ENCODE peak calls at places on chromosomes 16 and 17, in six cellular contexts. N, X, W, J, I and K are unnamed samples.

GRCh38 chr16:89574681-89575246 is 794 bp upstream of the CPNE7 start:
- DNase-seq in N (peak; percentile 79), X (no peak), W (no peak), J (peak; percentile 61), I (peak; percentile 53), K (no peak)

GRCh38 chr17:61307905-61308886 is 91.4 kb upstream of the TBX2 start:
- DNase-seq in N (no peak), X (peak; percentile 98), W (peak; percentile 99), J (peak; percentile 99), I (no peak), K (no peak)

GRCh38 chr17:14058051-14058450 is 11.3 kb upstream of the COX10 start:
- DNase-seq in N (no peak), X (no peak), W (no peak), J (peak; percentile 49), I (no peak), K (no peak)

GRCh38 chr17:78818932-78819331 is 21.7 kb downstream of the USP36 start:
- DNase-seq in N (no peak), X (no peak), W (no peak), J (no peak), I (no peak), K (no peak)

GRCh38 chr17:1011138-1011537 is 14.2 kb downstream of the TIMM22 start:
- DNase-seq in N (no peak), X (no peak), W (no peak), J (no peak), I (no peak), K (no peak)

GRCh38 chr17:55421179-55421934 is at the start of gene MMD:
- DNase-seq in N (no peak), X (no peak), W (no peak), J (no peak), I (peak; percentile 83), K (no peak)

GRCh38 chr16:80580109-80580832 is 39.5 kb downstream of the DYNLRB2 start:
- DNase-seq in N (no peak), X (no peak), W (no peak), J (peak; percentile 45), I (no peak), K (no peak)

GRCh38 chr17:61314368-61315078 is 85.1 kb upstream of the TBX2 start:
- DNase-seq in N (no peak), X (no peak), W (no peak), J (peak; percentile 60), I (no peak), K (no peak)

GRCh38 chr16:85290626-85291301 is 178.5 kb upstream of the CIBAR2 start:
- DNase-seq in N (no peak), X (no peak), W (no peak), J (no peak), I (no peak), K (no peak)

DNA sequence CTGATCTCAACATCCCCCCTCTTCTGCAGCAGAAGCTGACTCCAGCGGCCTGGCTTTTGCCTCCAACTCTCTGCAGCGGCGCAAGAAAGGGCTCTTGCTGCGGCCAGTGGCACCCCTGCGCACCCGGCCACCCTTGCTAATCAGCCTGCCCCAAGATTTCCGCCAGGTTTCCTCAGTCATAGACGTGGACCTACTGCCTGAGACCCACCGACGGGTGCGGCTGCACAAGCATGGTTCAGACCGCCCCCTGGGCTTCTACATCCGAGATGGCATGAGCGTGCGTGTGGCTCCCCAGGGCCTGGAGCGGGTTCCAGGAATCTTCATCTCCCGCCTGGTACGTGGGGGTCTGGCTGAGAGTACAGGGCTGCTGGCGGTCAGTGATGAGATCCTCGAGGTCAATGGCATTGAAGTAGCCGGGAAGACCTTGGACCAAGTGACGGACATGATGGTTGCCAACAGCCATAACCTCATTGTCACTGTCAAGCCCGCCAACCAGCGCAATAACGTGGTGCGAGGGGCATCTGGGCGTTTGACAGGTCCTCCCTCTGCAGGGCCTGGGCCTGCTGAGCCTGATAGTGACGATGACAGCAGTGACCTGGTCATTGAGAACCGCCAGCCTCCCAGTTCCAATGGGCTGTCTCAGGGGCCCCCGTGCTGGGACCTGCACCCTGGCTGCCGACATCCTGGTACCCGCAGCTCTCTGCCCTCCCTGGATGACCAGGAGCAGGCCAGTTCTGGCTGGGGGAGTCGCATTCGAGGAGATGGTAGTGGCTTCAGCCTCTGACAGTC is 1.3 kb downstream of the PARD6A start:
- DNase-seq in N (no peak), X (no peak), W (no peak), J (no peak), I (no peak), K (no peak)
- H3K4me3 ChIP-seq in N (no peak overlapping the region), X (no peak overlapping the region), W (no peak overlapping the region), J (no peak overlapping the region), I (no peak overlapping the region), K (peak overlapping the region; percentile 97)

GRCh38 chr16:69922200-69922599 is 28.9 kb upstream of the CLEC18A start:
- DNase-seq in N (no peak), X (no peak), W (no peak), J (no peak), I (no peak), K (no peak)
- H3K4me3 ChIP-seq in N (no peak overlapping the region), X (no peak overlapping the region), W (no peak overlapping the region), J (no peak overlapping the region), I (no peak overlapping the region), K (no peak overlapping the region)

DNA sequence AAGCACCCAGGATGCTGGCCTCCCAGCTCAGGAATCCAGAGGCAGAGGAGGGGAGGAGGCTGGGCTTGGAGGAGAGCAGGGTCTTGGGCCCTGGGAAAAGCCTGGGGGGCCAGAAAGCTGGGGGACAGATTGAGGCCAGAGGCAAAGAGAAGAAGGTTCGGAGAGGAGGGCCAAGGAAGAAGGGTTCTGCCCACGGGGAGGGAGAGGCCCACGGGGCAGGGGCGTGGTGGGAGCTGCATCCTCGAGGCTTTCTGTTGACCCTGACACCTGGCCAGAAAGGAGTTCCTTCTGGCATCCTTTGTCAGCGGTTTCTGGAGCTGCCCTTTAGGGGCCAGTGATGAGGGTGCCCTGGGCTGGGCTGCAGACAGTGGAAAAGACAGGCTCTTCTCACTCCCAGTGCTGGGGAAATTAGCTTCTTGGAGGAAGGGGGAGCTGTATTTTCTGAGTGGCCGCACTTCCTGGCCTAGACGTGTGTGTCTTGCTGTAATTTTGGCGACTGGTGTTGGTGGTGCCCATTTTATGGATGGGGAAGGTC is 308.7 kb downstream of the SEC14L1 start:
- DNase-seq in N (no peak), X (no peak), W (no peak), J (no peak), I (no peak), K (no peak)
- H3K4me3 ChIP-seq in N (peak overlapping the region; percentile 65), X (no peak overlapping the region), W (no peak overlapping the region), J (no peak overlapping the region), I (no peak overlapping the region), K (peak overlapping the region; percentile 78)

GRCh38 chr17:67442787-67443624 is 65.9 kb downstream of the PITPNC1 start:
- DNase-seq in N (peak; percentile 34), X (no peak), W (no peak), J (no peak), I (no peak), K (no peak)

GRCh38 chr17:67440311-67441051 is 63.4 kb downstream of the PITPNC1 start:
- DNase-seq in N (no peak), X (no peak), W (no peak), J (no peak), I (no peak), K (no peak)

GRCh38 chr17:67439269-67439668 is 62.2 kb downstream of the PITPNC1 start:
- DNase-seq in N (no peak), X (no peak), W (no peak), J (no peak), I (no peak), K (no peak)

GRCh38 chr17:67438669-67439068 is 61.6 kb downstream of the PITPNC1 start:
- DNase-seq in N (no peak), X (no peak), W (no peak), J (no peak), I (no peak), K (no peak)

GRCh38 chr17:67441052-67441738 is 64.1 kb downstream of the PITPNC1 start:
- DNase-seq in N (peak; percentile 18), X (peak; percentile 11), W (no peak), J (peak; percentile 88), I (peak; percentile 63), K (peak; percentile 49)
- H3K4me3 ChIP-seq in N (no peak overlapping the region), X (no peak overlapping the region), W (peak overlapping the region; percentile 29), J (peak overlapping the region; percentile 17), I (no peak overlapping the region), K (peak overlapping the region; percentile 31)

DNA sequence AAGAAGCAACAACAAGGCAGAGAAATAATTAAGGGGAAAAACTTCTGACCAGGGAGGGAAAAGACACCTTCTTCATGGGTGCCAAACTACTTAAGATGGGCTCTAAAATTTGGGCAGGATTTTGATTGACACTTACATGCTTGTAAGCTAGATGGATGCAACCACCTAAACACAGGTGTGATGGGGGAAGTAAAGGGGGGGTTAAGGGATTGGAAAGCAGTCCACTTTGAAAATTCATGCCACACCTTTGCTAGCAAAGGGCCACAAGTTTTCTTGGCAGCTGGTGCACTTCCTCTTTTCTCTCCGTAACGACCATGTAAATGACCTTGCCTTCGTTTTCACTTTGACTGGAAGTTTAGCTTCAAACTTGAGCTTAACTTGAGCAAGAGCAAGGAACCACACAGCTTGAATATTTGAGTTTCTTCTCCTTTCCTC is 14.3 kb upstream of the PRKAR1A start:
- DNase-seq in N (no peak), X (no peak), W (no peak), J (no peak), I (no peak), K (no peak)
- H3K4me3 ChIP-seq in N (no peak overlapping the region), X (no peak overlapping the region), W (no peak overlapping the region), J (no peak overlapping the region), I (no peak overlapping the region), K (no peak overlapping the region)